ENCODE peak calls at places on chromosomes 11 and 22, in five cellular contexts. R is mesendoderm, O is H9, U is neuronal stem cell, J is IMR-90. A is an unnamed sample.

GRCh38 chr11:832529-833113 is at the start of gene CD151:
- DNase-seq in U (no peak), R (peak), O (peak), J (peak), A (peak)

GRCh38 chr11:8766993-8767374 is 84.4 kb downstream of the RPL27A start:
- DNase-seq in U (no peak), R (peak), O (no peak), J (no peak), A (no peak)

GRCh38 chr11:78039391-78039918 is 16.4 kb upstream of the KCTD14 start:
- DNase-seq in U (no peak), R (no peak), J (no peak), O (no peak), A (peak)

GRCh38 chr22:24819941-24820461 is 14.0 kb downstream of the SGSM1 start:
- DNase-seq in J (no peak), U (no peak), O (no peak), R (no peak), A (no peak)

GRCh38 chr11:65439331-65440181 is 17.0 kb downstream of the NEAT1 start:
- DNase-seq in O (no peak), J (peak), U (no peak), R (no peak), A (no peak)

GRCh38 chr11:99199336-99199735 is 178.6 kb downstream of the CNTN5 start:
- DNase-seq in O (no peak), J (no peak), U (no peak), R (peak), A (no peak)

GRCh38 chr11:83724704-83725114 is 438.5 kb upstream of the CCDC90B start:
- DNase-seq in U (no peak), R (peak), O (peak), J (no peak), A (peak)

GRCh38 chr22:40289991-40290459 is 56.3 kb upstream of the ADSL start:
- DNase-seq in J (no peak), O (no peak), R (no peak), U (no peak), A (no peak)

GRCh38 chr22:21026783-21027692 is 5.3 kb downstream of the SLC7A4 start:
- DNase-seq in R (no peak), U (no peak), O (no peak), J (peak), A (no peak)

GRCh38 chr11:88603499-88603898 is 266.0 kb upstream of the CTSC start:
- DNase-seq in J (peak), O (no peak), U (no peak), R (no peak), A (no peak)

GRCh38 chr11:111347723-111348115 is 31.4 kb downstream of the POU2AF1 start:
- DNase-seq in R (no peak), O (no peak), U (no peak), J (peak), A (no peak)

GRCh38 chr11:16788141-16789060 is 50.0 kb downstream of the C11orf58 start:
- DNase-seq in U (peak), J (peak), R (peak), O (peak), A (peak)

GRCh38 chr22:48746789-48747425 is 1080.8 kb downstream of the BRD1 start:
- DNase-seq in U (no peak), J (no peak), O (no peak), R (no peak), A (no peak)

GRCh38 chr11:37115963-37116362 is 517.9 kb upstream of the RAG2 start:
- DNase-seq in O (no peak), U (no peak), R (no peak), J (no peak), A (no peak)

GRCh38 chr11:102014756-102015155 is 32.5 kb upstream of the CFAP300 start:
- DNase-seq in U (no peak), O (no peak), J (no peak), R (no peak), A (peak)

GRCh38 chr22:40367342-40367741 is 3.1 kb upstream of the SGSM3 start:
- DNase-seq in R (no peak), O (no peak), J (no peak), U (no peak), A (no peak)

GRCh38 chr11:3046190-3046589 is 11.0 kb downstream of the CARS1 start:
- DNase-seq in R (no peak), U (no peak), O (peak), J (no peak), A (no peak)

GRCh38 chr11:57432714-57433163 is 5.8 kb upstream of the SLC43A3 start:
- DNase-seq in U (no peak), R (no peak), O (no peak), J (peak), A (peak)

GRCh38 chr11:45224766-45225165 is 61.4 kb downstream of the SYT13 start:
- DNase-seq in J (no peak), U (no peak), R (no peak), O (no peak), A (no peak)

GRCh38 chr11:119318240-119319135 is 1.6 kb upstream of the MCAM start:
- DNase-seq in O (peak), R (peak), J (peak), U (no peak), A (peak)

GRCh38 chr11:34263462-34264186 is 94.2 kb downstream of the ABTB2 start:
- DNase-seq in U (no peak), R (peak), J (peak), O (peak), A (peak)

GRCh38 chr11:86869966-86870570 is 69.7 kb downstream of the PRSS23 start:
- DNase-seq in J (peak), R (peak), O (peak), U (peak), A (peak)

GRCh38 chr11:10452211-10452767 is 2.8 kb upstream of the AMPD3 start:
- DNase-seq in O (no peak), U (no peak), J (peak), R (no peak), A (no peak)

GRCh38 chr11:19398772-19399542 is 158.2 kb upstream of the E2F8 start:
- DNase-seq in J (peak), R (no peak), O (no peak), U (no peak), A (peak)

GRCh38 chr11:64378335-64378884 is 19.4 kb downstream of the RPS6KA4 start:
- DNase-seq in O (no peak), J (no peak), U (no peak), R (no peak), A (no peak)

GRCh38 chr11:46295312-46295995 is 18.0 kb downstream of the CREB3L1 start:
- DNase-seq in J (peak), O (peak), U (peak), R (peak), A (peak)

GRCh38 chr11:60515144-60515855 is at the start of gene MS4A13:
- DNase-seq in O (no peak), U (no peak), J (no peak), R (no peak), A (no peak)

GRCh38 chr11:1785749-1786261 is 22.1 kb upstream of the CTSD start:
- DNase-seq in R (no peak), O (no peak), U (no peak), J (no peak), A (no peak)

GRCh38 chr11:33542921-33543320 is 157.7 kb downstream of the C11orf91 start:
- DNase-seq in J (peak), R (peak), O (peak), U (peak), A (peak)

GRCh38 chr11:113103932-113104331 is 142.7 kb downstream of the NCAM1 start:
- DNase-seq in O (no peak), J (no peak), U (no peak), R (no peak), A (no peak)

GRCh38 chr11:108851781-108852180 is 186.9 kb downstream of the DDX10 start:
- DNase-seq in J (no peak), O (no peak), R (no peak), U (no peak), A (no peak)

DNA sequence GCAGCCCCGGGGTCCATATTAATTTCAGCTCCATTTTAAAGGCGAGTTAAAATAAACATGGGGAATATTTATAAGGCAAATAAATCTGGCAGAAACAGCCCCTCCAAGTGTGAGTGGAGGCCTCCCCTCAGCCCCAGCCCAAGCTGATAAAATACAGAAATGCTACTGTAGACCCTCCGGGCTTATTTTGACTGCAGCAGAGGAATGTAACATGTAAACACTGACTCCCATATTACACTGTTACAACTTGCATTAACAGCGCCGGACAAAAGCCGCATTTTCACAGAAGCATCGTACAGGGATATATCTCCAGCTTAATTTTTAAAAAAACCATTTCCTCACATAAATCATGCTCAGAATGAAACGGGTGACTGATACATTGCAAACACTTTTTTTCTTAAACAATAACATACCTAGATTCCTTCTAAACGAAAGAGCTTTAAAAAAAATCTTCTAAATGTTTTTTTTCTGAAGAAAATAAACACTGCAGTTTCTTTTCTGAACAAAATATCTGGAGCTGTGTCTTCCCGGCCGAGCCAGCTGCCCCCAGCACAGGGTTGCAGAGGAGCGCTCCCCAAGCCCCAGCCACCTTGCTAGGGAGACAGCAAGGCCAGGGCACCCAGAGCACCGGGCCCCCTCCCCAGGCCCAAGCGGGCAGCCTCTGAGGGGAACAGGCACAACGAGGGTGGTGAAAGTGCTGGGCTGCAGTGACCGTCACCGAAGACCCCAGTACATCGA is 36.5 kb upstream of the COMT start:
- DNase-seq in U (no peak), O (no peak), J (no peak), R (no peak), A (no peak)
- H3K4ac ChIP-seq in U (no peak), O (no peak), J (peak), R (no peak), A (no peak)

GRCh38 chr11:122879785-122880184 is 2.8 kb upstream of the JHY start:
- DNase-seq in O (peak), J (no peak), U (no peak), R (peak), A (no peak)
- H3K18ac ChIP-seq in O (no peak), J (no peak), U (no peak), R (no peak), A (no peak)

GRCh38 chr22:29079218-29079901 is 6.5 kb downstream of the KREMEN1 start:
- DNase-seq in O (no peak), J (no peak), R (no peak), U (no peak), A (no peak)
- H3K27ac ChIP-seq in O (no peak), J (no peak), R (no peak), U (no peak), A (no peak)

GRCh38 chr11:23497040-23497439 is 636.8 kb upstream of the CCDC179 start:
- DNase-seq in O (no peak), J (no peak), R (no peak), U (no peak), A (no peak)

GRCh38 chr11:23502821-23503220 is 642.5 kb upstream of the CCDC179 start:
- DNase-seq in O (no peak), U (no peak), J (peak), R (peak), A (no peak)

GRCh38 chr11:23502389-23502788 is 642.1 kb upstream of the CCDC179 start:
- DNase-seq in R (no peak), O (no peak), J (no peak), U (no peak), A (no peak)
- H3K4ac ChIP-seq in R (no peak), O (no peak), J (no peak), U (no peak), A (no peak)

GRCh38 chr22:23127788-23128187 is 14.0 kb downstream of the RSPH14 start:
- DNase-seq in R (no peak), J (no peak), O (no peak), U (no peak), A (no peak)

GRCh38 chr22:23127055-23127756 is 14.6 kb downstream of the RSPH14 start:
- DNase-seq in J (no peak), R (no peak), U (no peak), O (no peak), A (no peak)

GRCh38 chr22:23128269-23129108 is 13.3 kb downstream of the RSPH14 start:
- DNase-seq in R (peak), J (peak), O (peak), U (peak), A (peak)

GRCh38 chr22:23130697-23131096 is 11.1 kb downstream of the RSPH14 start:
- DNase-seq in U (no peak), O (no peak), R (no peak), J (no peak), A (no peak)

GRCh38 chr22:23129149-23129548 is 12.6 kb downstream of the RSPH14 start:
- DNase-seq in O (no peak), R (no peak), J (no peak), U (no peak), A (no peak)
- H3K18ac ChIP-seq in O (no peak), R (no peak), J (no peak), U (no peak), A (no peak)

GRCh38 chr11:76857776-76858461 is 2.8 kb upstream of the ACER3 start:
- DNase-seq in U (no peak), J (no peak), O (no peak), R (no peak), A (no peak)
- H3K27ac ChIP-seq in U (no peak), J (no peak), O (no peak), R (no peak), A (no peak)

DNA sequence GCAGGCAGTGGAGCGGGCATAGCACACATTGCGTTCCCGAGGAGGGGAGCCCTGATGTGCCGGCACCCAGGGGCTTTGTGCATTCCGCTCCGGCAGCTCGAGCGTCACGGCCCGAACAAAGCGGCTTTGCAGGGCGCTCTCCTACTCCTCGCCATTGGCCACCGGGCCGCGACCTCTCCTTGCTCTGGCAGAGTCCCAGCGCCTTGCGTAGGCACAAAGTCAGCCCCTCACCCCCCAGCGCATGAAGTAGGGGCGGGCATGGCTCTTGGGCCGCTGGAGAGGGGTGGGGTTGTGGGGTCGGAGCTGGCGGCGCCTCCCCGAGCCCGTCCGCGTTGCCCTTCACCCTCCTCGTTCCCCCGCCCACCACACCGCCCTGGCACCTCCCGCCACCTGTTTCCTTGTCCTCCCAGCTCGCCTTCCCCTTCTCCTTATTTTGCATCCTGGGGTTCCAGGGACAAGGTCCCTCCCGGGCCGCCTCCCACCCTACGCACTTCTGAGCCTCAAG is 781 bp upstream of the PPARA start:
- DNase-seq in U (peak), O (peak), R (peak), J (no peak), A (peak)
- H3K4ac ChIP-seq in U (no peak), O (no peak), R (no peak), J (peak), A (no peak)

DNA sequence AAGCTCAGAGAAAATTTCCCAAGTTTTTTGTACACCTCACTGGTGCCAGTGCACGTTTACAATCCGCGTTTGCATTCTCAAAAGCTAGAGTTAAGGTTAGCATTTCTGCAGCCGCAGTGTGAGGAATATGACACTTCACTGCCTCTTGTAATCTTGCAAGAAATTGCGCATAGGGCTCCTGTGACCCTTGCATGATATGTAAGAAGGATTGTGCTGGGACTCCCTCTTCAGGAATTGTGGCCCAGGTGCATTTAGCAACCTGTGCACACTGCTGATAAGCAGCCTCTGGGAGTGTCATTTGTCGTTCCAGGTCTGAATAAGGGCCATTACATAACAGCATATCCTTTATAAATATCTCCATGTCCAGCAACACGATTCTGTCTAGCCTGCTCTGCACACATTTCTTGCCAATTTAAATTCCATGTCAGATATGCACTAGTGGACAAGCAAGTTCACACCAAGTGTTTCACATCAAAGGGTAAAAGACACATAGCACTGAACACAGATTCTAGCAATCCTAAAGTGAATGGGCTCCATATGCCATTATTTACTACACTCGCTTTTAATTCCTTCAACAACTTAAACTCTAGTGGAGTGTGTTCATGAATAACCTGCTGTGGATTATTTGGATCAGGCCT is 69.2 kb upstream of the INCENP start:
- DNase-seq in R (peak), O (peak), J (peak), U (no peak), A (peak)
- H3K18ac ChIP-seq in R (no peak), O (no peak), J (no peak), U (no peak), A (no peak)

DNA sequence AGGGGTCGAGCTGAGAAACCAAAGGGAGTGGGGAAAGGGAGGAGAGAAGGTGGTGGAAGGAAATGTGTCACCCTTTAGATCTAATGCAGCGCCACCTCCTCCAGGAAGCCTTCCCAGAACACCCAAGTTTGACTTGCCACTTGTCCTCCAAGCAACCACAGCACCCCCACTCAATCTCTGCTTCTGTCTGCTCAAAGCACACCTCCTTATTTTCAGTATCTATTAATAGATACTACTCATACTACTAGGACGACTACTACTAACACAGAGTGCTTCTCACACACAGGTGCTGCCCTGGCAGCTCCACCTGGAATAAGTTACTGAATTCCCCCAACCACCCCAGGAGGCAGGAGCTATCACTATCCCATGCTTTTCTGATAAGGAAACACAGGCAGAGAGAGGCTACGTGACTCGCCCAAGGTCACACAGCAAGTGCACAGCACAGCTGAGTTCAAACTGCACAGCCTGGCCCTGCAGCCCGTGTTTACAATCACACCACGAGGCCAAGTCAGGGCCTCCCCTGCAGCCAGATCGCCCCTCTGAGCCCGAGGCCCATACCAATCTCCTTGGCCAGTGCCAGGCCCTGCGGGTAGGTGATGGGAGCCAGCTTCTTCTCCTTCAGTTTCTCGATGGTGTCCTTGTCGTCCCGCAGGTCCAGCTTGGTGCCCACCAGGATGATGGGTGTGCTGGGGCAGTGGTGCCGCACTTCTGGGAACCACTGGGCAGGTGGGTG is 13.2 kb downstream of the RAC2 start:
- DNase-seq in R (no peak), J (no peak), U (no peak), O (no peak), A (no peak)
- H3K27ac ChIP-seq in R (no peak), J (no peak), U (no peak), O (no peak), A (no peak)

GRCh38 chr11:75691804-75692203 is 23.0 kb upstream of the MAP6 start:
- DNase-seq in J (no peak), U (no peak), R (no peak), O (no peak), A (no peak)
- H3K4ac ChIP-seq in J (no peak), U (no peak), R (no peak), O (no peak), A (no peak)

A was measured in trophoblast cell.